ENCODE peak calls at places on chromosomes 16 and 17, in six cellular contexts. One of them, this sample, is unnamed. For H3K4me1, the result is how much of the 10 kb centered on the place peaks cover.

GRCh38 chr17:77840576-77841160 is 117.8 kb upstream of the TNRC6C start:
- DNase-seq in A549: no peak
- DNase-seq in K562: peak
- DNase-seq in HCT116: no peak
- DNase-seq in HepG2: no peak
- DNase-seq in SK-N-SH: no peak
- DNase-seq in this sample: no peak

GRCh38 chr17:10048951-10049350 is 143.9 kb upstream of the RCVRN start:
- DNase-seq in A549: no peak
- DNase-seq in K562: no peak
- DNase-seq in HCT116: no peak
- DNase-seq in HepG2: peak
- DNase-seq in SK-N-SH: no peak
- DNase-seq in this sample: no peak

GRCh38 chr17:32102697-32103096 is 39.6 kb upstream of the RHOT1 start:
- DNase-seq in A549: no peak
- DNase-seq in K562: no peak
- DNase-seq in HCT116: no peak
- DNase-seq in HepG2: no peak
- DNase-seq in SK-N-SH: no peak
- DNase-seq in this sample: no peak

GRCh38 chr17:8630802-8631553 is 453 bp upstream of the MYH10 start:
- DNase-seq in A549: peak
- DNase-seq in K562: peak
- DNase-seq in HCT116: peak
- DNase-seq in HepG2: peak
- DNase-seq in SK-N-SH: peak
- DNase-seq in this sample: peak

GRCh38 chr16:65229191-65229662 is 107.4 kb upstream of the CDH11 start:
- DNase-seq in A549: no peak
- DNase-seq in K562: no peak
- DNase-seq in HCT116: no peak
- DNase-seq in HepG2: no peak
- DNase-seq in SK-N-SH: no peak
- DNase-seq in this sample: peak

GRCh38 chr17:16468428-16468992 is 23.5 kb downstream of the LRRC75A start:
- DNase-seq in A549: no peak
- DNase-seq in K562: no peak
- DNase-seq in HCT116: no peak
- DNase-seq in HepG2: peak
- DNase-seq in SK-N-SH: no peak
- DNase-seq in this sample: no peak

GRCh38 chr17:58313815-58314705 is 14.5 kb downstream of the TSPOAP1 start:
- DNase-seq in A549: no peak
- DNase-seq in K562: no peak
- DNase-seq in HCT116: no peak
- DNase-seq in HepG2: no peak
- DNase-seq in SK-N-SH: peak
- DNase-seq in this sample: no peak

GRCh38 chr17:14297161-14297851 is 3.6 kb upstream of the HS3ST3B1 start:
- DNase-seq in A549: peak
- DNase-seq in K562: no peak
- DNase-seq in HCT116: no peak
- DNase-seq in HepG2: peak
- DNase-seq in SK-N-SH: peak
- DNase-seq in this sample: peak

GRCh38 chr16:11253009-11253994 is 2.7 kb downstream of the SOCS1 start:
- DNase-seq in A549: no peak
- DNase-seq in K562: peak
- DNase-seq in HCT116: no peak
- DNase-seq in HepG2: no peak
- DNase-seq in SK-N-SH: no peak
- DNase-seq in this sample: no peak

GRCh38 chr16:67391424-67392300 is 1.6 kb downstream of the TPPP3 start:
- DNase-seq in A549: no peak
- DNase-seq in K562: no peak
- DNase-seq in HCT116: no peak
- DNase-seq in HepG2: no peak
- DNase-seq in SK-N-SH: peak
- DNase-seq in this sample: no peak

GRCh38 chr17:64150237-64151015 is 20.5 kb upstream of the ERN1 start:
- DNase-seq in A549: no peak
- DNase-seq in K562: no peak
- DNase-seq in HCT116: no peak
- DNase-seq in HepG2: peak
- DNase-seq in SK-N-SH: no peak
- DNase-seq in this sample: no peak

GRCh38 chr17:50767446-50767845 is at the start of gene ANKRD40CL:
- DNase-seq in A549: no peak
- DNase-seq in K562: no peak
- DNase-seq in HCT116: no peak
- DNase-seq in HepG2: no peak
- DNase-seq in SK-N-SH: no peak
- DNase-seq in this sample: no peak

GRCh38 chr16:56807011-56807675 is 57.9 kb upstream of the SLC12A3 start:
- DNase-seq in A549: peak
- DNase-seq in K562: no peak
- DNase-seq in HCT116: no peak
- DNase-seq in HepG2: peak
- DNase-seq in SK-N-SH: no peak
- DNase-seq in this sample: no peak

GRCh38 chr17:2214047-2214717 is 89.4 kb downstream of the SMG6 start:
- DNase-seq in A549: no peak
- DNase-seq in K562: peak
- DNase-seq in HCT116: no peak
- DNase-seq in HepG2: no peak
- DNase-seq in SK-N-SH: no peak
- DNase-seq in this sample: no peak

GRCh38 chr17:31533546-31534155 is 142.2 kb downstream of the RAB11FIP4 start:
- DNase-seq in A549: peak
- DNase-seq in K562: peak
- DNase-seq in HCT116: peak
- DNase-seq in HepG2: no peak
- DNase-seq in SK-N-SH: peak
- DNase-seq in this sample: peak

GRCh38 chr17:63378411-63379076 is 67.6 kb downstream of the CYB561 start:
- DNase-seq in A549: no peak
- DNase-seq in K562: peak
- DNase-seq in HCT116: no peak
- DNase-seq in HepG2: no peak
- DNase-seq in SK-N-SH: peak
- DNase-seq in this sample: no peak

GRCh38 chr16:30088832-30089624 is 2.7 kb downstream of the TBX6 start:
- DNase-seq in A549: no peak
- DNase-seq in K562: no peak
- DNase-seq in HCT116: no peak
- DNase-seq in HepG2: no peak
- DNase-seq in SK-N-SH: no peak
- DNase-seq in this sample: no peak

GRCh38 chr16:30086291-30087140 is 5.2 kb downstream of the TBX6 start:
- DNase-seq in A549: no peak
- DNase-seq in K562: no peak
- DNase-seq in HCT116: no peak
- DNase-seq in HepG2: no peak
- DNase-seq in SK-N-SH: no peak
- DNase-seq in this sample: no peak

GRCh38 chr16:30087181-30087898 is 4.4 kb downstream of the TBX6 start:
- DNase-seq in A549: no peak
- DNase-seq in K562: peak
- DNase-seq in HCT116: no peak
- DNase-seq in HepG2: no peak
- DNase-seq in SK-N-SH: no peak
- DNase-seq in this sample: no peak

GRCh38 chr16:30090607-30091332 is 954 bp downstream of the TBX6 start:
- DNase-seq in A549: no peak
- DNase-seq in K562: no peak
- DNase-seq in HCT116: no peak
- DNase-seq in HepG2: no peak
- DNase-seq in SK-N-SH: no peak
- DNase-seq in this sample: no peak

DNA sequence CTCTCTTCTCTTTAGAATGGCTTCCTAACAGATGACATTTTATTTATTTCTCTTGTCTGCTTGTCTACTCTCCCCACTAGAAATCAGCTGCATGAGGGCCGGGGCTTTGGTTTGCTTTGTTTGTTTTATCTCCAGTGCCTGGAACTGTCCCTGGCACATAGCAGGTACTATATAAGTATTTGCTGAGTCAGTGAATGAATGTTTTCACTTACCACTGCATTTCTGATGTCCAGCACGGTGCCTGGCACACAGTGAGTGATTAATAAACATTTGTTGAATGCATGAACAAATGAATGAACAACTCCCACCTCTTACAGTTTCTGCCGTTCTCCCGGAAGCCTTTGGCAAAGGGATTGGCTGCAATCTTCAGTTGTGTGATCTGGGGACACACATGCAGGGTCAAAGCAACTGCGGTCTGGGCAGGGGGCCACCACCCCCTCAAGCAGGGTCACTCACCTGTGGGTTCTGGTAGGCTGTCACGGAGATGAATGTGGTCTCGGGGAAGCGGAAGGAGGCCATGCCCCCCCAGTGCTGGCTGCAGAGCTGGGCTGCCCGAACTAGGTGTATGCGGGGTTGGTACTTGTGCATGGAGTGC is 3.4 kb downstream of the TBX6 start:
- DNase-seq in A549: no peak
- DNase-seq in K562: no peak
- DNase-seq in HCT116: no peak
- DNase-seq in HepG2: no peak
- DNase-seq in SK-N-SH: no peak
- DNase-seq in this sample: no peak
- H3K27ac ChIP-seq in A549: peak
- H3K27ac ChIP-seq in K562: no peak
- H3K27ac ChIP-seq in HCT116: no peak
- H3K27ac ChIP-seq in HepG2: no peak
- H3K27ac ChIP-seq in SK-N-SH: no peak
- H3K27ac ChIP-seq in this sample: no peak

DNA sequence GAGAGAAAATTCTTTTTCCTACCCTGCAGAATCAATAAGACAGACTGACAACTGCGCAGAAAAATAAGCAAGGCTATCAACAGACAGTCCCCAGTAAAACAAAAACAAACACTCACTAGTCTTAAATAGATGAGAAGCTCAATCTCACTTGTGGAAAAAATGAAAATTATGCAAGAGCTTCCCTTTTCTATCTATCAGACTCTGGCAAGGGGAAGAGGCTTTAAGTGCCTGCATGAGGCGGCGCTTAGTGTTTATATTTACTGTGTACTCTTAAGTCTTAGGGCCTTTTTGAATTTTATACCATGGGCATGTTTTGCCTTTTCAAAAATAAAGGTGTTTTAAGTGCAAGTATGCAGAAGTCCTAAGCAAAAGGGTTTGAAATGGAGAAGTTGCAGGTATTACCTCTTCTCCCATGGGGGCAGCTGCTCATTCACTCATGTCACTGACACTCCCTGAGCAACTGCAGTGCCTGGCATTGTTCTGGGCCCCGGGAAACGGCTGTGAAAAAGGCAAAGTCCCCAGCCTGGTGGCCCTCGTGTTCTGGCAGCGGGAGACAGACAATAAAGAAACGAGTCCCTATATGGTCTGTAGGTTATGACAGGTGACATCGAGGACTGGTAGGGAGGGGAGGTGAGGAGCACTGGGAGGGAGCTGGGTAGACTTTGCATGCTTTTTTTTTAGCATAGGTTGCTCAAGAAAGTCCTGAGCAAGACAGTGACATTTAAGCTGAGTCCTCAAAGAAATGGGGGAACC is 35.2 kb downstream of the HSBP1 start:
- DNase-seq in A549: no peak
- DNase-seq in K562: no peak
- DNase-seq in HCT116: no peak
- DNase-seq in HepG2: no peak
- DNase-seq in SK-N-SH: no peak
- DNase-seq in this sample: no peak
- TF ChIP-seq REST in A549: no peak
- TF ChIP-seq REST in K562: no peak
- TF ChIP-seq REST in HCT116: no peak
- TF ChIP-seq REST in HepG2: no peak
- TF ChIP-seq REST in SK-N-SH: no peak
- TF ChIP-seq REST in this sample: no peak

GRCh38 chr16:69338557-69339288 is 641 bp downstream of the COG8 start:
- DNase-seq in A549: no peak
- DNase-seq in K562: peak
- DNase-seq in HCT116: no peak
- DNase-seq in HepG2: no peak
- DNase-seq in SK-N-SH: no peak
- DNase-seq in this sample: no peak

GRCh38 chr16:69330286-69331109 is at the start of gene PDF:
- DNase-seq in A549: peak
- DNase-seq in K562: peak
- DNase-seq in HCT116: peak
- DNase-seq in HepG2: peak
- DNase-seq in SK-N-SH: peak
- DNase-seq in this sample: peak

GRCh38 chr16:69339289-69340094 is at the start of the genes COG8 and NIP7:
- DNase-seq in A549: peak
- DNase-seq in K562: peak
- DNase-seq in HCT116: peak
- DNase-seq in HepG2: peak
- DNase-seq in SK-N-SH: peak
- DNase-seq in this sample: peak

GRCh38 chr16:69329369-69330285 is 761 bp downstream of the PDF start:
- DNase-seq in A549: no peak
- DNase-seq in K562: peak
- DNase-seq in HCT116: no peak
- DNase-seq in HepG2: no peak
- DNase-seq in SK-N-SH: peak
- DNase-seq in this sample: peak

DNA sequence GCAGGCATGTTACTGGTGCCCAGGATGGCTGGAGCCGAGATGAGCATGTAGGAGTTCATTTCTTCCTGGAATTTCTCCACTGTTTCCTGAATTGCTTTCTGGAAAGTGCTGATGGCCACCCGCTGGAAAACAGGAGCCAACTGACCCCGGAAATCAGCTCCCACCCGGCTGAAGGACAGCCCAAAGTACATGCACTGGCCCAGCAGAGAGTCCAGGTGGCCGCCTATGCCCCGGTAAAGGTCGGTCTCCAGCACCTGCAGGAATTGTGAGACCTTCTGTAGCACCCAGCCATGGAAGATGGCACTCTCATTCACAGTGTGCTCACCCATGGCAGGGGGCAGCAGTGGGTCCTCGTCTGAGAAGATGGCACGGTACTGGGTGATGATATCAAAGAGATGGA is 4.3 kb upstream of the PDF start:
- DNase-seq in A549: no peak
- DNase-seq in K562: no peak
- DNase-seq in HCT116: no peak
- DNase-seq in HepG2: no peak
- DNase-seq in SK-N-SH: no peak
- DNase-seq in this sample: no peak
- H3K4me1 ChIP-seq in A549: under half
- H3K4me1 ChIP-seq in K562: under half
- H3K4me1 ChIP-seq in HCT116: under half
- H3K4me1 ChIP-seq in HepG2: under half
- H3K4me1 ChIP-seq in SK-N-SH: under half
- H3K4me1 ChIP-seq in this sample: under half

DNA sequence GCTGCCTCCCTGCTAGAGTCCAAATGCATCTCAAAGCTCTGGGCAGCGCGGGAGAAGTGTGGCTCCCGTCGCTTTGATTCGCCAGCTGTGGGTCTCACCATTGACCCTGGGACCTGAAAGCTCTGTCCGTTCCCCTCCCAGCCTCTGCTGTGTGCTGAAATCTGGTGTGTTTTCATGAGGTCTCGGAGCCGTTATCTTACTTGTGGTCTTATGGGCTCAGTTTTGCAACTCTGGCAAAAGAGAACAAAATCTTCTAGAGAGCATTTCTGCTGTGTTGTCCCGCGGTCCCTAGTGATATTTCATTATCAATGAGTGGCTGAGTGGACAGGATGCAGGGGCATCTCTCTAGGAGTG is 13.3 kb downstream of the CRISPLD2 start:
- DNase-seq in A549: no peak
- DNase-seq in K562: no peak
- DNase-seq in HCT116: no peak
- DNase-seq in HepG2: no peak
- DNase-seq in SK-N-SH: no peak
- DNase-seq in this sample: no peak
- H3K27ac ChIP-seq in A549: no peak
- H3K27ac ChIP-seq in K562: no peak
- H3K27ac ChIP-seq in HCT116: no peak
- H3K27ac ChIP-seq in HepG2: no peak
- H3K27ac ChIP-seq in SK-N-SH: no peak
- H3K27ac ChIP-seq in this sample: no peak

This sample was measured in GM23338.